ENCODE peak calls at places on chromosomes 6 and 20, in four cellular contexts. Q, J, F and Y are unnamed samples.

GRCh38 chr6:90790058-90790457 is 203.2 kb upstream of the MAP3K7 start:
- DNase-seq in Q (no peak), F (no peak), J (no peak), Y (no peak)

GRCh38 chr6:149094934-149095341 is 222.6 kb upstream of the TAB2 start:
- DNase-seq in F (no peak), J (no peak), Q (no peak), Y (no peak)

GRCh38 chr20:19701449-19701848 is 56.6 kb upstream of the RIN2 start:
- DNase-seq in J (no peak), F (no peak), Q (no peak), Y (no peak)

GRCh38 chr6:170050591-170051041 is 240.3 kb downstream of the DLL1 start:
- DNase-seq in F (no peak), Q (no peak), J (no peak), Y (no peak)

GRCh38 chr6:41073203-41073967 is 611 bp downstream of the NFYA start:
- DNase-seq in J (peak), Q (peak), F (peak), Y (peak)

GRCh38 chr6:126312013-126312665 is 27.8 kb upstream of the CENPW start:
- DNase-seq in Q (peak), J (no peak), F (peak), Y (no peak)

GRCh38 chr6:111880181-111880944 is 7.1 kb upstream of the FYN start:
- DNase-seq in F (no peak), J (no peak), Q (no peak), Y (no peak)

GRCh38 chr20:11502051-11502450 is 415.6 kb upstream of the BTBD3 start:
- DNase-seq in J (no peak), F (no peak), Q (no peak), Y (no peak)

GRCh38 chr6:8082954-8083858 is 19.0 kb upstream of the BLOC1S5 start:
- DNase-seq in F (no peak), J (no peak), Q (no peak), Y (no peak)

DNA sequence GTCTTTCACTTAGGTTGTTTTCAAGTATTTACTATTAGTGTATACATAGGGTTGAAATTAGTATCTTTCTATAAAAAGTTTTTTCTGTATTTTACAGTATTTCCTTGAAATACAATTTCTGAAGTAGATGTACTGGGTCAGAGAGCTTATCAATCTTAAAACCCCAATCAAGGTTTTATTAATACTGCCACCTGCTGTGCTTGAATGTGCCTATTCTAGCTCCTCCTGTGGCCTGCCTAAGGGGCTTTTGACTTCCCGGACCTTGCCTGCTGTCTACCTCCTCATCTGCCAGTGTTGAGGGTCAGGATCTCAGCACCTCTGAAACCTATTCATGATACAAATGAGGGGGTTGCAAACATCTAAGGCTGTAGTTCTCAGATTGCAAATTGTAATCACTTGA is 9.2 kb downstream of the PACRG start:
- DNase-seq in J (no peak), F (no peak), Q (no peak), Y (no peak)
- TF ChIP-seq CTCF in J (no peak), F (no peak), Q (no peak), Y (no peak)

DNA sequence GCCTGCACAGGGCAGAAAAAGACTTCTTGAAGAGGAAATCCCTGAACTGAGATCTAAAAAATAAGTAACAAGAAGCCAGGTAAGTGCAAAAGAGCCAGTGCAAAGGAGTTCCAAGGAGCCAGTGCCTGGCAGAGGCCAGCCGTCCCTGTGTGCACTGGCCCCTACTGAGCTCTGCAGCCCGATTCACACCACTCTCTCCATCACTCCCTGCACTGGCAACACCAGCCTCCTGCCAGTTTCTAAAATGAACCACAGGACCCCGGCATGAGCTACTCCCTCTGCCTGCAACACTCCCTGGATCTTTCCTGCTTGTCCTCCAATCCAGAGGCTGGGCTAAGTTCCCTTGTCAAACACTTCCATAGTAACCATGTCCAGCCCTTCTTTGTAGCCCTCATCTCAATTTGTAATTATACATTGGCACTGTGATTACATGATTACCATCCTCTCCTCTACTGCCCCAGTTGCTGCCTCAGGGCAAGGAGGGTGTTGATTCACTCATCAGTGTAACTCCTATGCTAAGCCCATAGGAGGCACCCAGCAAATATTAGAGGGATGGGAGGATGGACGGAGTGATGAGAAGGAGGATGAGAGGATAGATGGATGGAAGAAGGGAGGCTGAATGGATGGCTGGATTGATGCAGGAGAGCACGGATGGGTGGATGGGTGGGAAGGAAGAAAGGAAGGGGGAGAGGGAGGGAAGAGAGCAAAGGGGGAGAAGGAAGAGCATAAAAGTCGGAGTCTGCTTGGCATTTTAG is 49.3 kb downstream of the SIRPA start:
- DNase-seq in F (no peak), J (no peak), Q (no peak), Y (no peak)
- TF ChIP-seq CTCF in F (no peak), J (no peak), Q (no peak), Y (no peak)

GRCh38 chr6:3741477-3741871 is 10.0 kb downstream of the PXDC1 start:
- DNase-seq in F (no peak), J (no peak), Q (no peak), Y (no peak)

GRCh38 chr6:3744211-3744900 is 7.2 kb downstream of the PXDC1 start:
- DNase-seq in F (no peak), J (peak), Q (no peak), Y (no peak)

GRCh38 chr6:3742076-3742425 is 9.5 kb downstream of the PXDC1 start:
- DNase-seq in Q (no peak), J (no peak), F (no peak), Y (no peak)

GRCh38 chr6:3743541-3743940 is 8.0 kb downstream of the PXDC1 start:
- DNase-seq in Q (no peak), F (no peak), J (no peak), Y (no peak)

DNA sequence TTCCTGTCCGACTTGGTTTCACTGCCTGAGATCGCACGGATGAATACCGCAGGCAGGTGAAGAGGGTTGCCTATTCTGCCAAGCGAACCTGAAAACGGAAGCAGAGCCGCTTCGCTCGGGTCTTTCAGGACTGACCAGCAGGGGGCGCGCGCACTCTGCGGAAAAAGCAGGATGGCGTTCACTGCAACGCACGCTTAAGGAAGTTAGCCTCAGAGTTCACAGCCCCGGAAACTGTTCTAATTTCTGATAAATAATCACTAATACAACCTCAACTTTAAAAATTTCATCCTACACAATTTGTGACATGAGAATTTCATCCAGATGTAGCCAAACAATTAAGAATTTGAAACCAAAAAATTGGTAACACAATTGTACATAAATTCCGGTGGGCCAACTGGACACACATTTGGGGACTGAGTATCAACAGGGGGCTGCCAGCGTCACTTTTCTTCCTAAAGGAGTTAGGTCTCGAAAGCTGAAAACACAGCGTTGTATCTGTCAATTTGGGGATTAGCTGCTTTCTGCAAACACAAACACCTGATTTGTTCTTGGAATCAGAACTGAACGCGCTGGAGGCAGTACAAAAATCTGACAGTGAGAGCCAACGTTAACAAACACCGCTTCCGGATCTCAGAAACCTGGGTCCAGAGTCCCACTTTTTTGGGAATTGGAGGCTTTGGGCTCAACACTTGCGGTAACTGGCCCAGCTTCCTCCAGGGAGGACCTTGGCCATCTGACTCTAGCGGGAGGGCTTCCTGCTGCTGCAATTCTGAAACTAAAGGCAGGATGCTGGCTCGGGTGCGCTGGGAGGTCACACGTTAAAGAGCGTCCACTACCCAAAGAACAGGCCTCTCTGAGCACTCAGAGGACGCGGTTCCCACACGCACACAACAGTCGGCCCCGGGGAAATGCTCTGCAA is 8.8 kb downstream of the PXDC1 start:
- DNase-seq in Q (peak), F (peak), J (peak), Y (peak)
- TF ChIP-seq CTCF in Q (peak), F (peak), J (peak), Y (peak)

GRCh38 chr20:24100370-24101011 is 111.9 kb upstream of the GGTLC1 start:
- DNase-seq in F (peak), J (no peak), Q (peak), Y (no peak)

GRCh38 chr20:24098886-24099285 is 110.3 kb upstream of the GGTLC1 start:
- DNase-seq in J (no peak), F (no peak), Q (no peak), Y (no peak)

GRCh38 chr20:24106155-24106800 is 117.7 kb upstream of the GGTLC1 start:
- DNase-seq in J (no peak), F (no peak), Q (no peak), Y (no peak)

GRCh38 chr20:24102749-24103148 is 114.2 kb upstream of the GGTLC1 start:
- DNase-seq in Q (no peak), F (no peak), J (no peak), Y (no peak)

DNA sequence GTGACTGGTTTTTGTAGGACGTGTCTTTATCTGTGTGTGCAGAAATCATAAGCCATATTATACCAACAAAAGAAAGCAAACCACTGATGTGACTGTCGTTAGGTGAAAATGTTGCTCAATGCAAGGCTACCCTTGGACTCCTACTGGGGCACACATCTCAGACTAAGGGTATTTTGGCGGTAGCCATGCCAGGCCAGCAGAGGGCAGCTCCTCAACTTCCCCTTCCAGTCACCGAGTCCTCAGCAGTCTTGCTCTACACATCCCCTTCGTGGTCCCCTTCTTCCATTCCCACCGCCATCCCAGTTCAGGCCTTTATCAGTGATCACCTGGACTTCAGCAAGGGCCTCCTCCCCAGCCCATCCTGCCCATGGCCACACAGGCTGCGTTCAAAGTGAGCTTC is 113.7 kb upstream of the GGTLC1 start:
- DNase-seq in F (peak), Q (peak), J (no peak), Y (no peak)
- TF ChIP-seq CTCF in F (peak), Q (peak), J (no peak), Y (peak)

GRCh38 chr6:34511214-34511922 is 44.8 kb downstream of the SPDEF start:
- DNase-seq in Q (no peak), F (no peak), J (no peak), Y (no peak)

GRCh38 chr6:34506718-34507117 is 40.8 kb downstream of the PACSIN1 start:
- DNase-seq in J (no peak), Q (no peak), F (no peak), Y (no peak)

GRCh38 chr6:34509782-34510181 is 43.9 kb downstream of the PACSIN1 start:
- DNase-seq in Q (no peak), F (no peak), J (no peak), Y (no peak)

GRCh38 chr6:34510299-34510698 is 44.4 kb downstream of the PACSIN1 start:
- DNase-seq in F (no peak), Q (no peak), J (no peak), Y (no peak)

GRCh38 chr6:34508425-34508824 is 42.5 kb downstream of the PACSIN1 start:
- DNase-seq in Q (no peak), J (no peak), F (no peak), Y (no peak)
- TF ChIP-seq CTCF in Q (no peak), J (no peak), F (peak), Y (no peak)

GRCh38 chr20:45405566-45406259 is 2.4 kb upstream of the DBNDD2 start:
- DNase-seq in F (no peak), J (no peak), Q (no peak), Y (no peak)

GRCh38 chr20:45404438-45404837 is 3.7 kb upstream of the DBNDD2 start:
- DNase-seq in F (no peak), Q (no peak), J (no peak), Y (no peak)

GRCh38 chr20:45407067-45407745 is 883 bp upstream of the DBNDD2 start:
- DNase-seq in F (peak), J (no peak), Q (no peak), Y (no peak)

GRCh38 chr20:45407783-45408645 is at the start of gene DBNDD2:
- DNase-seq in Q (no peak), J (no peak), F (no peak), Y (no peak)

DNA sequence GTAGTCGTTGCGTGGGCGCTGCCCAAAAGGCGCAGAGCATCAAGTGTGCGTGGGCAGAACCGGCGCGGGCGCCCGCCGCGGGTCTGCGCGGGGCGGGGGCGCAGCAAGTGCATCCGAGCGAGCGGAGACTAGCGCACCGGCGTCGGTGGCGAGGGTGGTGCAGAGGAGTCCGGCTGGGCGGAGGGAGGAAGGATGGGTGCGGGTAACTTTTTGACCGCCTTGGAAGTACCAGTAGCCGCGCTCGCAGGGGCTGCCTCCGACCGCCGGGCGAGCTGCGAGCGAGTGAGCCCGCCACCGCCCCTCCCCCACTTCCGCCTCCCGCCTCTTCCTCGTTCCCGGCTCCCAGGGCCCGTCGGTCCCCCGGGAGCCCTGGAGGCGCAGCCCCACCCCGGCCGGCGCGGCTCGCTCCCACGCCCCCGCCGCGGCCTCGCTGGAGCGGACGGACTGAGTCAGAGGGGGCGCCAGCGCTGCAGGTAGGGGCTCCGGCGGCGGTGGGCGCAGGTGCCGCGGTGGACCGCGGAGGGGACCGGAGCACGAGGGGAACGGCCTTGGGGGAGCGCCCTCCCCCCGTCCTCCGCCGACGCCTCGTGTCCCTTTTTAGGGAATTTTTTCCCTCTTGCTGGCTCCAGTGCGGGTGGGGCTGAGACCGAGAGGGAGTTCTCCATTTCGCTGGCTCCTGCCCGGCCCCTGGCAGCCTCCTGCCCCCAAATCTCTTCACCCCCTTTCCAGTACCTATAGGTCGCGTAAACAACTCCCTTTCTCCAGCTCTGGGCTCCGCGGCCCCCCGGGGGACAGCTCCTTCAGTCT is 1.6 kb upstream of the DBNDD2 start:
- DNase-seq in F (peak), J (peak), Q (no peak), Y (no peak)
- TF ChIP-seq CTCF in F (no peak), J (no peak), Q (no peak), Y (no peak)

GRCh38 chr20:15267935-15268334 is 930.5 kb upstream of the FLRT3 start:
- DNase-seq in J (no peak), Q (peak), F (no peak), Y (no peak)
- TF ChIP-seq CTCF in J (no peak), Q (no peak), F (no peak), Y (no peak)

GRCh38 chr20:34536798-34537394 is 20.7 kb downstream of the DYNLRB1 start:
- DNase-seq in J (no peak), F (peak), Q (peak), Y (no peak)
- TF ChIP-seq CTCF in J (no peak), F (peak), Q (peak), Y (peak)